ENCODE peak calls at places on chromosomes 4 and X, in five cellular contexts. N is tibial nerve, H is foreskin fibroblast, G is PC-3, S is choroid plexus epithelial cell. Q is an unnamed sample.

GRCh38 chr4:139824882-139825522 is 159.4 kb downstream of the MGST2 start:
- DNase-seq in N (no peak), S (no peak), H (no peak), G (no peak), Q (no peak)

GRCh38 chr4:58514299-58514698 is 1404.1 kb upstream of the IGFBP7 start:
- DNase-seq in N (no peak), S (no peak), H (no peak), G (peak; percentile 43), Q (no peak)

GRCh38 chr4:157300678-157301077 is 80.2 kb downstream of the GRIA2 start:
- DNase-seq in G (no peak), H (no peak), S (no peak), N (no peak), Q (no peak)

GRCh38 chr4:130092187-130093015 is 996.4 kb downstream of the C4orf33 start:
- DNase-seq in H (no peak), N (no peak), S (no peak), G (no peak), Q (no peak)

GRCh38 chr4:141853091-141853734 is 216.8 kb downstream of the IL15 start:
- DNase-seq in G (peak; percentile 98), N (no peak), S (no peak), H (peak; percentile 9), Q (no peak)

GRCh38 chr4:4673070-4673469 is 131.2 kb upstream of the STX18 start:
- DNase-seq in H (no peak), G (peak; percentile 69), S (no peak), N (no peak), Q (peak; percentile 38)

GRCh38 chr4:57233391-57233790 is 123.2 kb upstream of the IGFBP7 start:
- DNase-seq in S (peak; percentile 48), N (no peak), G (peak; percentile 85), H (peak; percentile 30), Q (peak; percentile 20)

GRCh38 chrX:750263-750662 is 119.7 kb downstream of the SHOX start:
- DNase-seq in G (no peak), H (no peak), N (no peak), S (no peak), Q (no peak)

GRCh38 chr4:13918110-13918509 is 290.6 kb upstream of the BOD1L1 start:
- DNase-seq in G (peak; percentile 52), H (peak; percentile 99), S (peak; percentile 97), N (no peak), Q (peak; percentile 99)

GRCh38 chr4:90753068-90753467 is 625.9 kb downstream of the CCSER1 start:
- DNase-seq in N (no peak), H (no peak), G (no peak), S (no peak), Q (no peak)

GRCh38 chr4:153333874-153334273 is 10.6 kb upstream of the MND1 start:
- DNase-seq in G (no peak), S (no peak), H (no peak), N (no peak), Q (no peak)

GRCh38 chr4:150268444-150268843 is 190.2 kb downstream of the DCLK2 start:
- DNase-seq in H (no peak), G (peak; percentile 35), S (peak; percentile 42), N (no peak), Q (no peak)

GRCh38 chr4:128322986-128323385 is 35.4 kb upstream of the PGRMC2 start:
- DNase-seq in S (peak; percentile 84), H (peak; percentile 73), N (no peak), G (peak; percentile 86), Q (peak; percentile 90)

GRCh38 chr4:113586072-113586471 is 175.5 kb downstream of the CAMK2D start:
- DNase-seq in S (peak; percentile 13), H (no peak), G (no peak), N (no peak), Q (peak; percentile 46)

GRCh38 chr4:74608151-74608949 is 163.4 kb downstream of the AREG start:
- DNase-seq in S (peak; percentile 52), H (no peak), N (no peak), G (peak; percentile 73), Q (peak; percentile 63)

GRCh38 chr4:139208404-139208945 is 31.5 kb upstream of the ELF2 start:
- DNase-seq in S (peak; percentile 95), H (peak; percentile 92), N (no peak), G (no peak), Q (peak; percentile 63)

GRCh38 chrX:20315140-20315539 is 48.4 kb upstream of the RPS6KA3 start:
- DNase-seq in S (no peak), G (no peak), N (no peak), H (no peak), Q (no peak)

GRCh38 chr4:140168474-140168873 is 14.5 kb upstream of the MAML3 start:
- DNase-seq in N (no peak), G (no peak), H (no peak), S (peak; percentile 28), Q (peak; percentile 53)

GRCh38 chr4:7855731-7856130 is 83.9 kb downstream of the AFAP1 start:
- DNase-seq in S (no peak), N (no peak), G (no peak), H (no peak), Q (no peak)

GRCh38 chrX:149473966-149474365 is 31.1 kb downstream of the IDS start:
- DNase-seq in H (no peak), S (no peak), G (no peak), N (no peak), Q (no peak)

GRCh38 chr4:173521474-173522159 is 8.4 kb downstream of the HAND2 start:
- DNase-seq in H (no peak), N (no peak), G (no peak), S (no peak), Q (no peak)

GRCh38 chrX:45743081-45743533 is 542.4 kb upstream of the DIPK2B start:
- DNase-seq in S (peak; percentile 53), N (no peak), G (peak; percentile 81), H (peak; percentile 77), Q (no peak)

GRCh38 chr4:15649914-15650545 is 5.1 kb downstream of the FBXL5 start:
- DNase-seq in G (peak; percentile 62), S (peak; percentile 80), N (no peak), H (peak; percentile 29), Q (peak; percentile 65)

DNA sequence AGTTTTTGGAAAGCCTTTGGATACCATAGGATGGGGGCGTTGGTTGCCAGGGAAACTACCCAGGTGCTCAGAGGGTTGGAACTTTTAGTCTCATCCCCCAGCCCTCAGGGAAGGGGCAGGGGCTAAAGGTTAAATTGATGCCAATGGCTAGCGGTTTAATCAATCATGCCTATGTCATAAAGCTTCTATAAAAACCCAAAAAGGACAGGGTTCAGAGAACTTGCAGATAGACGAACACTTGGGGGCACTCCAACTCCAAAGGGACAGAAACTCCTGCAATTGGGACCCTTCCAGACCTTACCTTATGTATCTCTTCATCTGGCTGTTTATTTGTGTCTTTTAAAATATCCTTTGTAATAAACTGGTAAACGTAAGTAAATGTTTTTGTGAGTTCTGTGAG is 30.0 kb upstream of the GPR173 start:
- DNase-seq in S (no peak), N (no peak), H (no peak), G (peak; percentile 12), Q (peak; percentile 18)
- TF ChIP-seq CTCF in S (peak; percentile 22), N (no peak), H (no peak), G (no peak), Q (no peak)

GRCh38 chr4:1195109-1195671 is 22.8 kb upstream of the SPON2 start:
- DNase-seq in G (no peak), H (no peak), S (no peak), N (peak; percentile 10), Q (no peak)

GRCh38 chr4:1195894-1196401 is 23.6 kb upstream of the SPON2 start:
- DNase-seq in G (no peak), H (no peak), S (no peak), N (peak; percentile 8), Q (no peak)

GRCh38 chr4:1193206-1194027 is 21.0 kb upstream of the SPON2 start:
- DNase-seq in N (peak; percentile 10), H (no peak), G (no peak), S (no peak), Q (no peak)

GRCh38 chr4:1192493-1193205 is 20.3 kb upstream of the SPON2 start:
- DNase-seq in S (no peak), N (peak; percentile 15), H (no peak), G (no peak), Q (no peak)

GRCh38 chr4:1194028-1194900 is 21.9 kb upstream of the SPON2 start:
- DNase-seq in N (peak; percentile 12), S (peak; percentile 71), H (no peak), G (no peak), Q (peak; percentile 50)
- H3K4me3 ChIP-seq in N (no peak overlapping the region), S (no peak overlapping the region), H (no peak overlapping the region), G (no peak overlapping the region), Q (peak overlapping the region; percentile 59)

GRCh38 chr4:24772952-24773351 is 22.4 kb upstream of the SOD3 start:
- DNase-seq in G (no peak), N (no peak), S (no peak), H (no peak), Q (no peak)

GRCh38 chr4:24772061-24772705 is 23.2 kb upstream of the SOD3 start:
- DNase-seq in S (no peak), H (no peak), G (no peak), N (no peak), Q (no peak)

GRCh38 chr4:24775209-24775608 is 20.2 kb upstream of the SOD3 start:
- DNase-seq in H (no peak), N (no peak), G (peak; percentile 48), S (peak; percentile 66), Q (no peak)

GRCh38 chr4:24775750-24776149 is 19.6 kb upstream of the SOD3 start:
- DNase-seq in G (no peak), N (no peak), H (no peak), S (no peak), Q (no peak)

GRCh38 chr4:24774452-24774851 is 20.9 kb upstream of the SOD3 start:
- DNase-seq in H (no peak), S (peak; percentile 53), N (no peak), G (peak; percentile 60), Q (no peak)
- TF ChIP-seq CTCF in H (no peak), S (no peak), N (no peak), G (no peak), Q (no peak)

GRCh38 chr4:6568148-6568547 is 6.8 kb upstream of the MAN2B2 start:
- DNase-seq in G (no peak), N (no peak), S (no peak), H (no peak), Q (no peak)
- H3K4me3 ChIP-seq in G (no peak overlapping the region), N (no peak overlapping the region), S (no peak overlapping the region), H (no peak overlapping the region), Q (no peak overlapping the region)

GRCh38 chrX:12138366-12139313 is at the start of gene FRMPD4:
- DNase-seq in H (no peak), G (peak; percentile 25), N (no peak), S (no peak), Q (peak; percentile 15)
- TF ChIP-seq CTCF in H (no peak), G (peak; percentile 32), N (no peak), S (no peak), Q (peak; percentile 23)

Q was measured in fibroblast of the aortic adventitia.